ENCODE peak calls at places on chromosome 7, in five cellular contexts. L is neuronal stem cell; T is GM12878; R is IMR-90; U is naive thymus-derived CD4-positive, alpha-beta T cell. G is an unnamed sample. For H3K36me3, the result is how much of the 10 kb centered on the place peaks cover.

GRCh38 chr7:105838273-105839141 is 37.9 kb downstream of the ATXN7L1 start:
- DNase-seq in L (no peak), T (no peak), R (peak), U (no peak), G (no peak)

GRCh38 chr7:78634073-78634472 is 819.4 kb downstream of the MAGI2 start:
- DNase-seq in L (no peak), T (no peak), R (no peak), U (no peak), G (no peak)

GRCh38 chr7:19939746-19940145 is 166.3 kb upstream of the TMEM196 start:
- DNase-seq in L (no peak), T (no peak), R (peak), U (no peak), G (no peak)

GRCh38 chr7:1512781-1513656 is 8.8 kb upstream of the INTS1 start:
- DNase-seq in L (no peak), T (no peak), R (peak), U (peak), G (no peak)

GRCh38 chr7:6246257-6246917 is 26.0 kb downstream of the CYTH3 start:
- DNase-seq in L (no peak), T (no peak), R (peak), U (no peak), G (no peak)

GRCh38 chr7:140767418-140767817 is 70.9 kb downstream of the NDUFB2 start:
- DNase-seq in L (no peak), T (no peak), R (no peak), U (no peak), G (no peak)

GRCh38 chr7:39721345-39721744 is 98.0 kb downstream of the RALA start:
- DNase-seq in L (no peak), T (no peak), R (no peak), U (no peak), G (no peak)

GRCh38 chr7:131859162-131859821 is 302.9 kb upstream of the PODXL start:
- DNase-seq in L (peak), T (peak), R (peak), U (no peak), G (no peak)

GRCh38 chr7:36686499-36686898 is 37.8 kb downstream of the AOAH start:
- DNase-seq in L (no peak), T (no peak), R (peak), U (no peak), G (no peak)

GRCh38 chr7:32036557-32036956 is 33.6 kb downstream of the PDE1C start:
- DNase-seq in L (no peak), T (no peak), R (peak), U (no peak), G (no peak)

GRCh38 chr7:132181371-132181770 is 394.9 kb downstream of the PLXNA4 start:
- DNase-seq in L (no peak), T (no peak), R (no peak), U (no peak), G (no peak)

GRCh38 chr7:22219036-22219435 is 137.9 kb downstream of the RAPGEF5 start:
- DNase-seq in L (no peak), T (no peak), R (no peak), U (no peak), G (no peak)

GRCh38 chr7:232571-233455 is 40.4 kb downstream of the FAM20C start:
- DNase-seq in L (no peak), T (no peak), R (peak), U (no peak), G (no peak)

GRCh38 chr7:23000597-23001360 is 13.2 kb downstream of the HYCC1 start:
- DNase-seq in L (no peak), T (no peak), R (no peak), U (no peak), G (no peak)

GRCh38 chr7:155830961-155831806 is 18.9 kb upstream of the SHH start:
- DNase-seq in L (no peak), T (no peak), R (no peak), U (no peak), G (no peak)

GRCh38 chr7:152370297-152370696 is 65.5 kb downstream of the KMT2C start:
- DNase-seq in L (no peak), T (no peak), R (no peak), U (no peak), G (no peak)

GRCh38 chr7:2209146-2209960 is 23.4 kb downstream of the MAD1L1 start:
- DNase-seq in L (peak), T (peak), R (peak), U (no peak), G (peak)

GRCh38 chr7:13903997-13904396 is 85.5 kb downstream of the ETV1 start:
- DNase-seq in L (no peak), T (no peak), R (peak), U (no peak), G (no peak)
- H3K36me3 ChIP-seq in L (under half), T (under half), R (under half), U (under half), G (under half)

GRCh38 chr7:5225616-5226290 is 35.7 kb downstream of the WIPI2 start:
- DNase-seq in L (no peak), T (no peak), R (no peak), U (no peak), G (no peak)

GRCh38 chr7:5223646-5224340 is 33.8 kb downstream of the WIPI2 start:
- DNase-seq in L (no peak), T (no peak), R (no peak), U (no peak), G (no peak)

GRCh38 chr7:5218564-5219360 is 28.7 kb downstream of the WIPI2 start:
- DNase-seq in L (no peak), T (peak), R (no peak), U (no peak), G (no peak)

GRCh38 chr7:5226921-5227785 is 37.1 kb downstream of the WIPI2 start:
- DNase-seq in L (no peak), T (no peak), R (no peak), U (no peak), G (no peak)

DNA sequence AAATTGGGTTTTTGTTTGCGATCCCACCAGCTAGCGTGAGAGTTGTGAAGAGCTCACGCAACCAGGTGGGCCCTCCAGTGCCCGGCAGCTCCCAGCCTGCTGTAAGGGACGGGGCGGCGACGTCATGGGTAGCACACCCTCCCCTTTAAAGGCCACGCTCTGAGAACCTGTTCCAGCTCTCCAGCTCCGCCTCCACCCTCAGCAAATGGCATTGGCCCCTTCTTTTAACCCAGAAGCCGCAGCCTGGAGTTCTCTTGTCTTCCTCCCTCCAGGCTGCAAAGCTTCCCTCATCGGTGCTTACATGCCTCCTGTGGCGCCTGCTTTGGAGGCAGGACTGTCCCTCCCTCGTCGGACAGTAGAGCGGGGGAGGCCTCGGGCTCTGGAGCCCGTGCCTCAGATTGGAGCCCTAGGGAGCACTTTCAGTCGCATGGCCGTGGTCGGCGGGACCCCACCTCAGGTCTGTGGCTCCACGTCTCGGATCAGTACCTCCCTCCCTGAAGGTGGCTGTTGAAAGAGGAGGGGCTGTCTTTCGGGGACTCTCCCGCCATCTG is 32.9 kb downstream of the WIPI2 start:
- DNase-seq in L (no peak), T (no peak), R (no peak), U (no peak), G (no peak)
- H3K36me3 ChIP-seq in L (under half), T (under half), R (half or more), U (under half), G (half or more)

DNA sequence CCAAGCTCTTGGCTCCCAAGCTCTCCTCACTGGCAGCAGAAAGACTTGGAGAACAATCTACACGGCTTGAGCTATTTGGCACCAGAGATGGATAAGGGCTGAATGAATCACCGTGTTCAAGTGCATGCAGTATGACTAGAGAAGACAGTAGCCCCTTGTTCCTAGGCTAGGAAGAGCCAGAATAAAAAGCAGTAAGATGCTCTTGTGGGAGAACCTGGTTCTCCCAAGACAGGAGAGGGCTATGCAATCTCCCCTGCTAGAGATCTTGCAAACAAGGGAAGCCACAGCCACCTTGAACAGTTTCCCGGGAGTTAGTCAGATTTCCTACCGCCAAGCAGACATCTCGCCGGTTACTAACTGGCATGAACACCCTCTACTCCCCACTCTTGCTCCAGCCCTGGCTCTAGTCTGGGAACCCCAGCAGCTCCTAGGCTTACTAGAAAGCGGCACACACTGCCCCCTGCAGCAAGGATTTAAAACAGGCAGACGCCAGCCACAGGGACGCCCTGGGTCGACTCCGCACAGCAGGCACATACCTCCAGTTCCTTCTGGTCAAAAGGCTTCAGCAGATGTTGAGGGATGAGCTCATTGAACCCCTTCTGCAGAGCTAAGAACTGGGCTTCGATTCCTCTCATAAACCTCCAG is 107.3 kb downstream of the SMURF1 start:
- DNase-seq in L (peak), T (no peak), R (peak), U (no peak), G (no peak)
- H3K36me3 ChIP-seq in L (half or more), T (under half), R (half or more), U (under half), G (half or more)

GRCh38 chr7:157359581-157359980 is 22.8 kb downstream of the DNAJB6 start:
- DNase-seq in L (no peak), T (no peak), R (no peak), U (no peak), G (no peak)

GRCh38 chr7:157360483-157361025 is 23.8 kb downstream of the DNAJB6 start:
- DNase-seq in L (no peak), T (no peak), R (no peak), U (no peak), G (no peak)

GRCh38 chr7:157362729-157363128 is 25.9 kb downstream of the DNAJB6 start:
- DNase-seq in L (no peak), T (no peak), R (no peak), U (no peak), G (no peak)

GRCh38 chr7:157358753-157359096 is 21.9 kb downstream of the DNAJB6 start:
- DNase-seq in L (no peak), T (no peak), R (no peak), U (no peak), G (no peak)

DNA sequence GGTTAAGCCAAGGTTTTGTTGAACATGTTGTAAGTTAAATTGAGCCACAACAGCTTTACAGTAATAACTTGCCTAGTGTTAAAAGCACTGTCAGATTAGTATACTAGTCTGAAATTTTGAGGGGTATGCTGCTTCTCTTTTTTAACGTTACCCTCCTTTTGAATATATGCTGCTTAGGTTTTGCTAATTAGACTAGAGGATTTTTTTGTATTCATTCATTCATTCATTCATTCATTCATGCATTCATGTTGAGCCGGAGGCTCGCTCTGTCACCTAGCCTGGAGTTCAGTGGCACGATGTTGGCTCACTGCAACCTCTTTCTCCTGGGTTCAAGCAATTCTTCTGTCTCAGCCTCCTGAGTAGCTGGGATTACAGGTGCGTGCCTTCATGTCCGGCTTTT is 24.7 kb downstream of the DNAJB6 start:
- DNase-seq in L (no peak), T (no peak), R (no peak), U (no peak), G (no peak)
- H3K36me3 ChIP-seq in L (under half), T (under half), R (under half), U (under half), G (half or more)

GRCh38 chr7:102193806-102194205 is 92.9 kb upstream of the SH2B2 start:
- DNase-seq in L (no peak), T (no peak), R (peak), U (no peak), G (no peak)

GRCh38 chr7:102195361-102195760 is 91.3 kb upstream of the SH2B2 start:
- DNase-seq in L (no peak), T (no peak), R (no peak), U (no peak), G (no peak)

GRCh38 chr7:102197161-102197560 is 89.5 kb upstream of the SH2B2 start:
- DNase-seq in L (no peak), T (no peak), R (no peak), U (no peak), G (no peak)

GRCh38 chr7:102197599-102197998 is 89.1 kb upstream of the SH2B2 start:
- DNase-seq in L (no peak), T (no peak), R (no peak), U (no peak), G (no peak)

DNA sequence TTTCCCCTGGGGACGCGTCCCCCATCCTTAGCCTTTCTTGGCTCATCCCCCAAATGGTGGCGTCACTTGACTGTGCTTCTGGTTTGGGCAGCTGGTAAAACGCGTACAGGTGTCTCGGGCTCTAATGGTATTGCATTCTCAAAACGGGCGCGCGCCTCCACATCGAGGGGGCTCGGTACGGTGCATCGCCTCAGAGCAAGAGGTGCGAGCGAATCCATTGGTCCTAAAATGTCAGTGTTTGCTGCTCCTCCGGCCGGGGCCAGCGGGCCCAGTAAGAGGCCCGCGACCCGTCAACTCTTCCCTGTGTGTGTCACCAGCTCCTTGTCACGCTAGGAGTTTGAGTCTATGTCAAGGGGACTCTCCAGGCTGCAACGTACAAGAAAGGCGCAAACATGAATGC is 90.6 kb upstream of the SH2B2 start:
- DNase-seq in L (no peak), T (no peak), R (no peak), U (no peak), G (no peak)
- H3K36me3 ChIP-seq in L (under half), T (under half), R (under half), U (under half), G (under half)

G was measured in effector memory CD4-positive, alpha-beta T cell.